ENCODE peak calls at places on chromosome 2, in ten cellular contexts. B is activated CD8-positive, alpha-beta memory T cell treated with anti-CD3 and anti-CD28 coated beads for 48 hours; L is CD8-positive, alpha-beta memory T cell; J is brain pericyte; Y is Kasumi-1; K is activated B cell treated with CpG ODN at 0.5 μM for 24 hours; A is astrocyte of the spinal cord; V is skeletal muscle cell; E is HTR-8/SVneo; D is Daoy. S is an unnamed sample.

GRCh38 chr2:160783481-160783880 is 289.9 kb upstream of the RBMS1 start:
- DNase-seq in B (no peak), L (no peak), J (no peak), Y (no peak), K (no peak), A (no peak), V (peak; percentile 84), E (no peak), D (no peak), S (no peak)

GRCh38 chr2:66233981-66234380 is 200.9 kb upstream of the MEIS1 start:
- DNase-seq in B (no peak), L (no peak), J (no peak), Y (no peak), K (no peak), A (no peak), V (no peak), E (no peak), D (no peak), S (no peak)

GRCh38 chr2:177535968-177536514 is 143.5 kb downstream of the AGPS start:
- DNase-seq in B (no peak), L (no peak), J (no peak), Y (no peak), K (no peak), A (no peak), V (no peak), E (no peak), D (no peak), S (no peak)

GRCh38 chr2:68971591-68972231 is 2.7 kb upstream of the GKN1 start:
- DNase-seq in B (no peak), L (no peak), J (no peak), Y (no peak), K (no peak), A (peak; percentile 95), V (peak; percentile 97), E (peak; percentile 66), D (peak; percentile 90), S (no peak)

GRCh38 chr2:127636248-127637235 is 9.4 kb upstream of the GPR17 start:
- DNase-seq in B (no peak), L (no peak), J (no peak), Y (no peak), K (no peak), A (no peak), V (no peak), E (no peak), D (no peak), S (no peak)

GRCh38 chr2:160721089-160722040 is 227.8 kb upstream of the RBMS1 start:
- DNase-seq in B (no peak), L (no peak), J (no peak), Y (no peak), K (no peak), A (no peak), V (no peak), E (no peak), D (no peak), S (no peak)

GRCh38 chr2:239376351-239376750 is 24.5 kb downstream of the HDAC4 start:
- DNase-seq in B (no peak), L (no peak), J (no peak), Y (no peak), K (no peak), A (no peak), V (no peak), E (no peak), D (no peak), S (peak; percentile 89)

GRCh38 chr2:88735133-88735532 is 43.7 kb downstream of the RPIA start:
- DNase-seq in B (no peak), L (no peak), J (no peak), Y (no peak), K (no peak), A (no peak), V (no peak), E (no peak), D (no peak), S (no peak)

GRCh38 chr2:10228611-10229365 is 73.9 kb upstream of the HPCAL1 start:
- DNase-seq in B (no peak), L (no peak), J (no peak), Y (no peak), K (no peak), A (no peak), V (no peak), E (no peak), D (no peak), S (peak; percentile 70)

GRCh38 chr2:209389124-209389523 is 34.7 kb upstream of the MAP2 start:
- DNase-seq in B (no peak), L (no peak), J (no peak), Y (no peak), K (no peak), A (no peak), V (no peak), E (no peak), D (no peak), S (no peak)

GRCh38 chr2:239377591-239377990 is 23.2 kb downstream of the HDAC4 start:
- DNase-seq in B (no peak), L (no peak), J (no peak), Y (no peak), K (no peak), A (no peak), V (no peak), E (no peak), D (no peak), S (peak; percentile 72)

GRCh38 chr2:207765541-207765940 is 4.2 kb downstream of the FZD5 start:
- DNase-seq in B (no peak), L (no peak), J (no peak), Y (no peak), K (no peak), A (no peak), V (no peak), E (no peak), D (no peak), S (no peak)

GRCh38 chr2:62576276-62576939 is 70.4 kb upstream of the TMEM17 start:
- DNase-seq in B (no peak), L (no peak), J (no peak), Y (no peak), K (no peak), A (no peak), V (no peak), E (no peak), D (no peak), S (no peak)

GRCh38 chr2:158502984-158503383 is 46.2 kb downstream of the PKP4 start:
- DNase-seq in B (no peak), L (no peak), J (no peak), Y (no peak), K (no peak), A (peak; percentile 47), V (no peak), E (peak; percentile 59), D (no peak), S (no peak)

GRCh38 chr2:1504311-1504750 is 91.1 kb downstream of the TPO start:
- DNase-seq in B (no peak), L (no peak), J (no peak), Y (no peak), K (no peak), A (no peak), V (no peak), E (no peak), D (no peak), S (peak; percentile 91)

GRCh38 chr2:174771631-174772491 is 7.6 kb upstream of the CHRNA1 start:
- DNase-seq in B (no peak), L (no peak), J (peak; percentile 43), Y (peak; percentile 54), K (no peak), A (peak; percentile 87), V (peak; percentile 45), E (peak; percentile 84), D (peak; percentile 76), S (no peak)

GRCh38 chr2:138432971-138433370 is 68.6 kb upstream of the SPOPL start:
- DNase-seq in B (no peak), L (no peak), J (no peak), Y (no peak), K (no peak), A (no peak), V (peak; percentile 77), E (no peak), D (peak; percentile 7), S (no peak)

GRCh38 chr2:191977754-191978153 is 130.9 kb upstream of the CAVIN2 start:
- DNase-seq in B (no peak), L (no peak), J (no peak), Y (no peak), K (no peak), A (no peak), V (no peak), E (no peak), D (no peak), S (no peak)

GRCh38 chr2:187453078-187453641 is 5.1 kb upstream of the CALCRL start:
- DNase-seq in B (no peak), L (no peak), J (no peak), Y (peak; percentile 60), K (no peak), A (peak; percentile 48), V (no peak), E (peak; percentile 14), D (no peak), S (no peak)

GRCh38 chr2:218383892-218384519 is 1.9 kb downstream of the SLC11A1 start:
- DNase-seq in B (no peak), L (no peak), J (no peak), Y (no peak), K (no peak), A (no peak), V (no peak), E (peak; percentile 51), D (no peak), S (no peak)

GRCh38 chr2:30938196-30938595 is 130.9 kb upstream of the CAPN13 start:
- DNase-seq in B (no peak), L (no peak), J (no peak), Y (no peak), K (no peak), A (no peak), V (no peak), E (no peak), D (no peak), S (no peak)

GRCh38 chr2:3483986-3484960 is 35.1 kb downstream of the ADI1 start:
- DNase-seq in B (no peak), L (no peak), J (no peak), Y (no peak), K (no peak), A (no peak), V (no peak), E (no peak), D (no peak), S (peak; percentile 72)

GRCh38 chr2:86300496-86300895 is 36.9 kb downstream of the REEP1 start:
- DNase-seq in B (no peak), L (no peak), J (no peak), Y (no peak), K (no peak), A (no peak), V (no peak), E (no peak), D (peak; percentile 50), S (no peak)

GRCh38 chr2:212197776-212198175 is 340.8 kb downstream of the ERBB4 start:
- DNase-seq in B (no peak), L (no peak), J (no peak), Y (no peak), K (no peak), A (no peak), V (no peak), E (no peak), D (no peak), S (no peak)

GRCh38 chr2:120939595-120940318 is 204.1 kb downstream of the GLI2 start:
- DNase-seq in B (no peak), L (no peak), J (peak; percentile 68), Y (no peak), K (no peak), A (peak; percentile 94), V (peak; percentile 84), E (no peak), D (peak; percentile 85), S (no peak)

GRCh38 chr2:67825476-67825875 is 237.3 kb downstream of the C1D start:
- DNase-seq in B (no peak), L (no peak), J (no peak), Y (no peak), K (no peak), A (peak; percentile 56), V (peak; percentile 6), E (peak; percentile 13), D (no peak), S (no peak)